ENCODE peak calls at places on chromosomes 6 and 20, in six cellular contexts. A, L, P, H, Y and F are unnamed samples.

GRCh38 chr20:43452404-43453126 is 5.1 kb upstream of the SRSF6 start:
- DNase-seq in A (no peak), P (no peak), H (no peak), L (no peak), Y (no peak), F (no peak)

GRCh38 chr6:150987371-150987828 is 121.9 kb downstream of the MTHFD1L start:
- DNase-seq in A (no peak), Y (no peak), H (no peak), L (no peak), P (no peak), F (no peak)

GRCh38 chr20:46708172-46708860 is 1.1 kb upstream of the SLC2A10 start:
- DNase-seq in A (no peak), P (no peak), L (no peak), Y (no peak), H (peak), F (no peak)

GRCh38 chr20:45098096-45098773 is 2.7 kb downstream of the KCNS1 start:
- DNase-seq in Y (no peak), P (peak), H (peak), L (no peak), A (no peak), F (no peak)

GRCh38 chr6:118770835-118771234 is 119.4 kb upstream of the CEP85L start:
- DNase-seq in P (no peak), Y (no peak), L (no peak), H (no peak), A (no peak), F (no peak)

GRCh38 chr6:119844385-119844784 is 494.8 kb upstream of the MAN1A1 start:
- DNase-seq in P (no peak), H (peak), Y (no peak), L (no peak), A (no peak), F (no peak)

GRCh38 chr6:157272866-157273755 is 50.2 kb downstream of the TMEM242 start:
- DNase-seq in A (peak), P (no peak), H (peak), L (peak), Y (peak), F (no peak)

GRCh38 chr20:58895099-58895795 is 42.7 kb downstream of the GNAS start:
- DNase-seq in Y (no peak), P (no peak), A (no peak), H (no peak), L (no peak), F (no peak)

GRCh38 chr6:25035451-25036435 is 100.0 kb upstream of the RIPOR2 start:
- DNase-seq in H (no peak), A (no peak), L (no peak), P (no peak), Y (no peak), F (no peak)

GRCh38 chr6:158475344-158476302 is 84.3 kb upstream of the TMEM181 start:
- DNase-seq in P (no peak), H (peak), L (no peak), Y (no peak), A (peak), F (peak)

GRCh38 chr6:7150381-7151064 is 42.8 kb downstream of the RREB1 start:
- DNase-seq in A (no peak), L (no peak), P (peak), Y (no peak), H (peak), F (no peak)

GRCh38 chr6:31383149-31383548 is 20.2 kb upstream of the MICA start:
- DNase-seq in Y (no peak), H (no peak), P (no peak), L (no peak), A (no peak), F (no peak)

GRCh38 chr20:35296101-35296554 is 3.9 kb upstream of the FAM83C start:
- DNase-seq in A (no peak), H (no peak), L (no peak), Y (no peak), P (no peak), F (no peak)

GRCh38 chr6:109690740-109691687 is at the start of the genes AK9 and FIG4:
- DNase-seq in L (peak), H (peak), A (peak), P (peak), Y (peak), F (peak)

GRCh38 chr6:137729866-137730629 is 137.0 kb upstream of the TNFAIP3 start:
- DNase-seq in H (no peak), A (no peak), P (no peak), Y (no peak), L (no peak), F (no peak)

GRCh38 chr6:154852700-154853099 is 119.5 kb downstream of the SCAF8 start:
- DNase-seq in P (no peak), A (no peak), Y (no peak), H (no peak), L (no peak), F (no peak)

GRCh38 chr6:139483082-139483481 is 108.6 kb upstream of the CITED2 start:
- DNase-seq in A (no peak), L (no peak), Y (no peak), P (peak), H (no peak), F (no peak)

GRCh38 chr6:25389501-25389900 is 110.3 kb downstream of the CARMIL1 start:
- DNase-seq in P (no peak), L (no peak), Y (no peak), H (no peak), A (peak), F (no peak)

GRCh38 chr6:15444081-15444731 is 198.3 kb downstream of the JARID2 start:
- DNase-seq in Y (no peak), H (peak), L (no peak), P (no peak), A (no peak), F (no peak)

GRCh38 chr6:43089874-43090556 is 13.9 kb downstream of the PTK7 start:
- DNase-seq in L (no peak), Y (no peak), A (no peak), H (no peak), P (no peak), F (no peak)

GRCh38 chr6:147142684-147143245 is 61.5 kb upstream of the STXBP5 start:
- DNase-seq in P (no peak), L (no peak), A (no peak), H (no peak), Y (no peak), F (no peak)

GRCh38 chr6:166725571-166725970 is 98.5 kb upstream of the RPS6KA2 start:
- DNase-seq in P (no peak), L (no peak), H (no peak), A (no peak), Y (no peak), F (no peak)

GRCh38 chr6:166592818-166593217 is 6.3 kb upstream of the RAMACL start:
- DNase-seq in A (no peak), Y (no peak), P (no peak), H (no peak), L (no peak), F (no peak)

GRCh38 chr6:148166339-148166949 is 176.2 kb upstream of the SASH1 start:
- DNase-seq in P (no peak), Y (no peak), L (no peak), H (peak), A (peak), F (peak)

GRCh38 chr6:133040025-133040838 is 200.9 kb upstream of the EYA4 start:
- DNase-seq in P (no peak), L (no peak), A (peak), H (peak), Y (no peak), F (no peak)

GRCh38 chr6:72328775-72329174 is 293.1 kb upstream of the KCNQ5 start:
- DNase-seq in P (no peak), Y (no peak), H (peak), L (no peak), A (no peak), F (no peak)

GRCh38 chr20:56439784-56440291 is 27.8 kb downstream of the CASS4 start:
- DNase-seq in Y (no peak), L (no peak), H (no peak), P (no peak), A (no peak), F (no peak)